ENCODE peak calls at places on chromosome 15, in seven cellular contexts. X, F, J, K, W, R and U are unnamed samples.

GRCh38 chr15:26038693-26039092 is 175.6 kb upstream of the ATP10A start:
- DNase-seq in J (no peak), K (no peak), R (no peak), X (no peak), W (no peak), F (no peak), U (no peak)

GRCh38 chr15:88274534-88275460 is 18.3 kb upstream of the NTRK3 start:
- DNase-seq in R (peak; percentile 67), F (peak; percentile 73), J (peak; percentile 32), W (no peak), X (peak; percentile 35), K (no peak), U (peak; percentile 25)

GRCh38 chr15:78242128-78242527 is 7.8 kb upstream of the ACSBG1 start:
- DNase-seq in X (no peak), K (no peak), F (no peak), R (peak; percentile 35), J (no peak), W (no peak), U (no peak)

GRCh38 chr15:35624881-35625280 is 78.9 kb upstream of the DPH6 start:
- DNase-seq in F (peak; percentile 48), X (peak; percentile 86), W (no peak), J (no peak), R (peak; percentile 92), K (no peak), U (no peak)

GRCh38 chr15:80804970-80805495 is 25.9 kb downstream of the CEMIP start:
- DNase-seq in J (no peak), K (no peak), R (no peak), X (no peak), F (no peak), W (peak; percentile 39), U (no peak)

GRCh38 chr15:49530106-49530505 is 90.5 kb downstream of the FAM227B start:
- DNase-seq in J (no peak), K (no peak), X (peak; percentile 11), F (no peak), R (peak; percentile 13), W (no peak), U (no peak)

GRCh38 chr15:92603278-92603677 is 52.3 kb downstream of the FAM174B start:
- DNase-seq in R (no peak), K (no peak), J (no peak), X (no peak), W (no peak), F (no peak), U (no peak)

GRCh38 chr15:93942140-93942808 is 289.1 kb upstream of the MCTP2 start:
- DNase-seq in W (no peak), F (no peak), K (no peak), R (peak; percentile 24), X (peak; percentile 51), J (no peak), U (no peak)

GRCh38 chr15:85411992-85412538 is 31.7 kb downstream of the AKAP13 start:
- DNase-seq in X (peak; percentile 77), K (no peak), J (no peak), R (peak; percentile 68), F (no peak), W (peak; percentile 68), U (no peak)

GRCh38 chr15:80697316-80697715 is 2.2 kb downstream of the ABHD17C start:
- DNase-seq in J (no peak), K (no peak), R (no peak), X (no peak), F (no peak), W (peak; percentile 69), U (no peak)

GRCh38 chr15:31483924-31484368 is 157.3 kb downstream of the KLF13 start:
- DNase-seq in W (no peak), R (no peak), F (no peak), K (no peak), X (no peak), J (no peak), U (no peak)

GRCh38 chr15:95141486-95141885 is 910.1 kb downstream of the MCTP2 start:
- DNase-seq in W (no peak), R (peak; percentile 84), J (no peak), K (no peak), X (peak; percentile 41), F (no peak), U (no peak)

GRCh38 chr15:100383302-100384107 is 41.7 kb upstream of the ADAMTS17 start:
- DNase-seq in X (peak; percentile 20), F (no peak), W (peak; percentile 39), J (no peak), K (no peak), R (peak; percentile 10), U (no peak)

DNA sequence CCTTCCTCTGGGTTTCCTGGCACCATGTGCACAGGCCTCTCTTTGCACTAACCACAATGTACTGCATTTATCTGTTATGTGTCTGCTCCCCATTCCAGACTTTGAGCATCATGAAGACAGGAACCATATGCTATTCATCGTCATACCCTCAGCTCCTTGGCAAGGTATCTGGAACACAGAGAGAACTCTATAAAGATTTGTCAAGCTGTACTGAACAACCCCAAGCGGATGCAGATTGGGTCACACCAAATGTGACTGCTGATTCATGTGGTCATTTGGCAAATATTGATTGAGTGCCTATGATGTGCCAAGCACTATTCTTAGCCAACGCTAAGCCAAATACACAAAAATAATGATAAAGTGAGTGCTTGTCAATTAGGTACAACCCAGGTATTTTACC is 7.5 kb upstream of the MEGF11 start:
- DNase-seq in W (no peak), X (no peak), K (no peak), R (no peak), J (no peak), F (no peak), U (no peak)
- H3K27me3 ChIP-seq in W (peaks cover 15% of the 10 kb centered on the region), X (peaks cover 24% of the 10 kb centered on the region), K (no peaks in the 10 kb centered on the region), R (peaks cover 66% of the 10 kb centered on the region), J (peaks cover 88% of the 10 kb centered on the region), F (peaks cover 2% of the 10 kb centered on the region), U (no peaks in the 10 kb centered on the region)

GRCh38 chr15:40280260-40281056 is 2.4 kb downstream of the ANKRD63 start:
- DNase-seq in J (no peak), F (no peak), R (no peak), K (no peak), X (no peak), W (no peak), U (no peak)

GRCh38 chr15:40283615-40284306 is 897 bp upstream of the ANKRD63 start:
- DNase-seq in K (no peak), R (no peak), F (no peak), J (no peak), W (no peak), X (no peak), U (no peak)

GRCh38 chr15:40281057-40281850 is 1.6 kb downstream of the ANKRD63 start:
- DNase-seq in W (no peak), J (no peak), F (no peak), X (no peak), K (no peak), R (no peak), U (no peak)

GRCh38 chr15:40282870-40283614 is at the start of gene ANKRD63:
- DNase-seq in W (no peak), K (peak; percentile 36), X (no peak), F (no peak), J (no peak), R (peak; percentile 60), U (no peak)

DNA sequence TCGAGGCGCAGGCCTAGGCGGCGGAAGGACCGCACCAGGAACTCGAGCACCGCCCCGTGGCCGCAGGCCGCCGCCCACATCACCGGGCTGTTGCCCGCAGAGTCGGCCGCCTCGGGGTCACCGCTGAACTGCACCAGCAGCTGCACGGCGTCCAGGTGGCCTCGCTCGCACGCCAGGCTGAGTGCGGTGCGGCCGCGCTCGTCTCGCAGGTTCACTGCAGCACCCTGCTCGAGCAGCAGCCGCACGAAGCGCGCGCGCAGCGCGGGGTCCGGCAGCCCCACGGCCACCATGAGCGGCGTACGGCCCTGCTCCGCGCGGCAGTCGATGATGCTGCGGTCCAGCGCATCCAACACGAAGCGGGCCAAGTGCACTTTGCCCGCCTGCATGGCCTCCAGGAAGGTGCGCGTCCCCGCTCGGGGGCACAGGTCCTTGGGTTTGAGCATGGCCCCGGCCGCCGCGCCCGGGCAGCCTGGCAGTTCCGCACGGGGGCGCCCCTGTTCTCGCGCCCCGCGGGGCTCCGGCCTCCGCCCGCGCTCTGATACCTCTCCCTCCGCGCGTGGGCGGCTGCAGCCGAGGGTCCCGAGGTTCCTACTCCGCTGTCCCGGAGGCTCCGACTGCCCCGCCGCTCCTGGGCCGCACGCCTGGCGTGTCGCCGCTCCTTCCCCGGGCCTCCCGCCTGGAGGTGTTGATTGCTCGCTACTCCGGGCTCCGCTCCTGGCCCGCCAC is 557 bp downstream of the ANKRD63 start:
- DNase-seq in W (no peak), K (peak; percentile 53), F (peak; percentile 76), J (peak; percentile 44), X (peak; percentile 24), R (peak; percentile 48), U (peak; percentile 63)
- H3K27me3 ChIP-seq in W (no peaks in the 10 kb centered on the region), K (no peaks in the 10 kb centered on the region), F (peaks cover 39% of the 10 kb centered on the region), J (peaks cover 76% of the 10 kb centered on the region), X (peaks cover 55% of the 10 kb centered on the region), R (peaks cover 33% of the 10 kb centered on the region), U (no peaks in the 10 kb centered on the region)

GRCh38 chr15:28931828-28932227 is 46.1 kb downstream of the APBA2 start:
- DNase-seq in X (no peak), J (no peak), W (no peak), R (no peak), K (no peak), F (no peak), U (no peak)

GRCh38 chr15:28934645-28935044 is 48.9 kb downstream of the APBA2 start:
- DNase-seq in R (no peak), W (no peak), F (no peak), J (no peak), K (no peak), X (no peak), U (no peak)

GRCh38 chr15:28933710-28934445 is 48.1 kb downstream of the APBA2 start:
- DNase-seq in X (peak; percentile 37), W (no peak), J (no peak), K (no peak), R (no peak), F (no peak), U (no peak)

GRCh38 chr15:28930476-28931291 is 44.9 kb downstream of the APBA2 start:
- DNase-seq in J (no peak), R (no peak), X (no peak), K (no peak), F (no peak), W (no peak), U (no peak)

GRCh38 chr15:28932361-28932760 is 46.6 kb downstream of the APBA2 start:
- DNase-seq in F (no peak), W (no peak), J (no peak), K (no peak), X (no peak), R (no peak), U (no peak)
- H3K27me3 ChIP-seq in F (peaks cover 4% of the 10 kb centered on the region), W (peaks cover 84% of the 10 kb centered on the region), J (peaks cover 39% of the 10 kb centered on the region), K (no peaks in the 10 kb centered on the region), X (no peaks in the 10 kb centered on the region), R (no peaks in the 10 kb centered on the region), U (peaks cover 3% of the 10 kb centered on the region)

GRCh38 chr15:96356494-96357455 is 26.3 kb downstream of the NR2F2 start:
- DNase-seq in K (peak; percentile 31), X (peak; percentile 86), J (peak; percentile 82), F (peak; percentile 87), W (peak; percentile 67), R (peak; percentile 90), U (peak; percentile 85)

GRCh38 chr15:96355561-96356129 is 25.1 kb downstream of the NR2F2 start:
- DNase-seq in X (no peak), K (no peak), R (no peak), J (no peak), F (peak; percentile 38), W (no peak), U (no peak)

GRCh38 chr15:96353378-96353930 is 23.0 kb downstream of the NR2F2 start:
- DNase-seq in F (no peak), X (no peak), J (no peak), W (no peak), R (no peak), K (no peak), U (no peak)

GRCh38 chr15:96353931-96354730 is 23.6 kb downstream of the NR2F2 start:
- DNase-seq in W (no peak), X (peak; percentile 67), K (no peak), J (peak; percentile 71), R (peak; percentile 71), F (peak; percentile 79), U (no peak)

GRCh38 chr15:96354731-96355560 is 24.4 kb downstream of the NR2F2 start:
- DNase-seq in J (no peak), X (peak; percentile 89), R (peak; percentile 92), K (no peak), F (no peak), W (peak; percentile 65), U (no peak)
- H3K27me3 ChIP-seq in J (peaks cover 96% of the 10 kb centered on the region), X (no peaks in the 10 kb centered on the region), R (no peaks in the 10 kb centered on the region), K (no peaks in the 10 kb centered on the region), F (peaks cover 17% of the 10 kb centered on the region), W (no peaks in the 10 kb centered on the region), U (peaks cover 2% of the 10 kb centered on the region)